ENCODE peak calls at places on chromosomes 4 and X, in seven cellular contexts. R, B, T, H, D, N and U are unnamed samples. For H3K4me1, the result is how much of the 10 kb centered on the place peaks cover.

GRCh38 chrX:7270018-7270417 is 122.1 kb upstream of the PUDP start:
- DNase-seq in R (no peak), B (no peak), T (no peak), H (no peak), D (no peak), N (peak), U (peak)

GRCh38 chr4:143085224-143085623 is 99.5 kb upstream of the USP38 start:
- DNase-seq in R (peak), B (no peak), T (no peak), H (no peak), D (no peak), N (no peak), U (peak)

GRCh38 chr4:174516345-174516744 is 5.9 kb downstream of the HPGD start:
- DNase-seq in R (no peak), B (no peak), T (no peak), H (no peak), D (no peak), N (no peak), U (no peak)

GRCh38 chrX:132433001-132433400 is 55.8 kb downstream of the MBNL3 start:
- DNase-seq in R (no peak), B (no peak), T (no peak), H (no peak), D (no peak), N (no peak), U (no peak)

GRCh38 chr4:18938343-18939109 is 917.0 kb upstream of the LCORL start:
- DNase-seq in R (no peak), B (no peak), T (no peak), H (no peak), D (no peak), N (no peak), U (peak)

GRCh38 chr4:2093265-2093664 is 34.1 kb downstream of the NAT8L start:
- DNase-seq in R (no peak), B (no peak), T (peak), H (no peak), D (no peak), N (no peak), U (no peak)

GRCh38 chr4:178556796-178557195 is 1114.6 kb upstream of the AGA start:
- DNase-seq in R (peak), B (no peak), T (no peak), H (no peak), D (no peak), N (no peak), U (no peak)

GRCh38 chr4:145734576-145735329 is 54.8 kb downstream of the C4orf51 start:
- DNase-seq in R (peak), B (peak), T (peak), H (peak), D (peak), N (peak), U (peak)

GRCh38 chr4:98657531-98658286 is 702 bp downstream of the TSPAN5 start:
- DNase-seq in R (peak), B (no peak), T (no peak), H (no peak), D (peak), N (peak), U (peak)

GRCh38 chrX:49930046-49930445 is 7.7 kb downstream of the CLCN5 start:
- DNase-seq in R (no peak), B (no peak), T (no peak), H (no peak), D (no peak), N (no peak), U (peak)

GRCh38 chrX:136192135-136192534 is 44.8 kb downstream of the FHL1 start:
- DNase-seq in R (no peak), B (no peak), T (no peak), H (no peak), D (no peak), N (no peak), U (no peak)

GRCh38 chrX:136189222-136189621 is 41.9 kb downstream of the FHL1 start:
- DNase-seq in R (no peak), B (no peak), T (no peak), H (peak), D (no peak), N (no peak), U (no peak)

GRCh38 chrX:136190038-136190437 is 42.7 kb downstream of the FHL1 start:
- DNase-seq in R (no peak), B (no peak), T (no peak), H (no peak), D (no peak), N (no peak), U (no peak)

GRCh38 chrX:136192839-136193414 is 45.6 kb downstream of the FHL1 start:
- DNase-seq in R (no peak), B (no peak), T (no peak), H (no peak), D (no peak), N (no peak), U (peak)

DNA sequence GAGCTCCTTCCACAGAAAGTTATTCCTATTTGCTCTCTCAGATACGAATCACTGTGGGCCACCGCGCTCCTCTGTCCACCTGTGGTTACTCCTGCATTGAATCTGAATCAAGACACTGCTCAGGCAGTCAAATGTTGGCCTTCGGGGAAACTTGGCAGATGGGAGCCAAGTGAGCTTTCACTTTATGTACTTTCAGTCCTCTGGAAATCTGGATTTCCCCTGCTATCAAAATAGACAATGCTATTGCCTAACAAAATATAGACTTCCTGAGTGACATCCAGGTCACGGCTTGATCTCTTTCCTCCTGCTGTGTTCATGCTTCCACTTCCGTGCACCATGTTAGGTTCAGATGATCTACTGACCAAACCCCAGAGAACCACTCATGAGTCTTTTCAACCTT is 43.8 kb downstream of the FHL1 start:
- DNase-seq in R (no peak), B (no peak), T (no peak), H (no peak), D (no peak), N (no peak), U (no peak)
- H3K4me1 ChIP-seq in R (under half), B (under half), T (under half), H (under half), D (under half), N (under half), U (under half)

DNA sequence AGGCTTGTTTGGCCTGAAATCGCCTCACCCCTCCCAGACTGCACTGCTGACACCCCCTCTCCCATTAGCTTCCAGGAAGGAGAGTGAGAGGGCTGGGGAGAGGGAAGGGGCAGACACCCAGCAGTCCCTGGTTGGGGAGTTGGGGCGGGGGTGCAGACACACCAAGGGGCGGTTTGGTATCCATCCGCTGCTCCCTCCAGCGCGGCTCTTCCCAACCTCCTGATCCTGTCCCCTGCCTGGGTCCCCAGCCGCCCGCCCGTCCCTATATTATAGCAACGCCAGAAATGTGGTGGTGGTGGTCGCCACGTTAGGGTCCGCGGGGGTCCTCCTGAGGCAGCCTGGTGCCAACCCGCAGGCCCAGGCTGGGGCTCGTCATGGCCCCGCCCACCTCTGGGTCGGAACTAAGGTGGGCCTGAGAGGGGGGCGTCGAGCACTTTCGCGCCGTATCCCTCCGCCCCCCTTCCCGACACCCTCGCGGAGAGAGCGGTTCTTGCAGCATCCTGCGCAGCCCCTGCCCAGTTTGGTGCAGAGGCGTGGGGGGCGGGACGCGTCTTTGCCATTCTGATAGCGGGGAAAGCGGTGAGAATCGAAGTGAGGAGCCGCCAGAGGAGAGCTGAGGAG is 25.1 kb downstream of the GPRASP3 start:
- DNase-seq in R (no peak), B (peak), T (no peak), H (peak), D (no peak), N (peak), U (peak)
- H3K4me3 ChIP-seq in R (peak), B (peak), T (peak), H (peak), D (peak), N (peak), U (peak)

DNA sequence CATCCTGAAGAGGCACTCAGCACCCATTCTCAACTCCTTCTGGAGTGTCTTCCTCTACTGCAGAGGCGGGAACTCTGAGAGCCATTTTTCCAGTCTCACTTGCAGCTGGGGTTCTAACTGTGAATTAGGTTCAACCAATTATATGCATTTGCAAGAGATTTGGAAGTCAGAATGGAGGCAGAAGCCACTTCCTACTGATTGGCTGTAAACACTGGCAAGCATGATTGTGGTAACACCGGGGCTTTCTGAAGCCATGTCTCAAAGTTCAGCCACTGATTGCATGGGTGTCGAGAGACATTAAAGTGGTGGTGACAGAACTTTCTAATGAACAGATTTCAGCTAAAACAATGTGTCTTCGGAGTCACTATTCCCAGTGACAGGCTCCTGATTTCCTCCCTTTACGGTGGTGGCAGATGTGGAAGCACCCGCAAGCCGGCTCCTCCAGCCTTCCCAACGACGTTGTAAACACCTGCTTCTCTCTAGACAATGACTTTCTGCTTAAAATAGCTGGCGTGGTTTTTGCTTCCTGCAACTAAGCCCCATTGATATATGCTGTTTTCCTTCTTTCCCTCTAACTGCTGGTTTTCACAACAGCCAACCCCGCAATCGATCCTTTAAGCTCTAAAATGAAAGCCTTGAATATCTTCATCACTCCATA is 92.0 kb downstream of the IRF2 start:
- DNase-seq in R (no peak), B (no peak), T (no peak), H (no peak), D (peak), N (peak), U (no peak)
- H3K4me1 ChIP-seq in R (under half), B (under half), T (half or more), H (under half), D (half or more), N (under half), U (under half)

GRCh38 chr4:38904090-38904666 is 36.6 kb downstream of the FAM114A1 start:
- DNase-seq in R (peak), B (peak), T (peak), H (no peak), D (peak), N (no peak), U (no peak)
- H3K4me3 ChIP-seq in R (no peak), B (no peak), T (no peak), H (no peak), D (no peak), N (no peak), U (no peak)

DNA sequence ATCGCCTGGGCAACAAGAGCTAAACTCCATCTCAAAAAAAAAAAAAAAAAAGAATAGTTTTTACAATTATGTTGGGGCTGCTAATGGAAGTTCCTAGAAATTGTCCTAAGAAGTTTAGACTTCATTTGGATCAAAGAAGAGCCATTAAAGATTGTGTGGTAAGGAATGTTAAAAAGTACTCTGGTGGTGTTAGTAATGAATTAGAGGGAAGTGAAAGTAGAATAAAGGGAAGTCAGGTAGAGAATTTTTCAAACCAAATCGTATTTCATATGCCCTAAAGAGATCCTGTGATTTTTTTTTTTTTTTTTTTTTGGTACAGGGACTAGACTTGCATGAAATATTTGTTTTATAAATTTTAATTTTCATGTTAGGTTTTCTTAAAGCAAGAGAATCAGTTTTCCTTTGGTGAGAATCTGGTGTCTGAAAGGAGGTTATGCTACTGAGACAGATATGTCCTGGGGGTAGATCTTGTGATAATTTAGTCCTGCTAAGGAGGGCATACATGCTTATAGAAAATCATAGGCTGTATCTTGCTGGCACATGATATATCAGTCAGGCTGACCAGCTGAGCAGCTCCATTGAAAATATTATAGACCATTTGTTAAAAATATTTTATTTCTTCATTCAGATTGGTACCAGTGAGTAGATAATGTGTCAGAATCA is 10.7 kb downstream of the SEC24B start:
- DNase-seq in R (no peak), B (no peak), T (no peak), H (no peak), D (no peak), N (no peak), U (no peak)
- H3K4me1 ChIP-seq in R (under half), B (under half), T (under half), H (under half), D (under half), N (under half), U (under half)